ENCODE peak calls at places on chromosome X, in four cellular contexts. J is K562, M is HepG2, A is GM12878. N is an unnamed sample.

GRCh38 chrX:18971506-18971905 is 12.4 kb downstream of the PHKA2 start:
- DNase-seq in A (no peak), J (no peak), M (no peak), N (no peak)

GRCh38 chrX:14027511-14028019 is 2.1 kb downstream of the GEMIN8 start:
- DNase-seq in J (peak), M (peak), A (peak), N (no peak)

GRCh38 chrX:285076-285677 is 4.0 kb downstream of the PLCXD1 start:
- DNase-seq in J (no peak), A (no peak), M (no peak), N (no peak)

GRCh38 chrX:102745513-102746133 is 25.1 kb downstream of the GPRASP3 start:
- DNase-seq in A (no peak), M (no peak), J (no peak), N (no peak)

GRCh38 chrX:74049126-74049525 is 254.9 kb upstream of the ZCCHC13 start:
- DNase-seq in A (no peak), M (no peak), J (no peak), N (no peak)

GRCh38 chrX:53114864-53115549 is 21.1 kb downstream of the KANTR start:
- DNase-seq in M (no peak), J (no peak), A (no peak), N (no peak)

GRCh38 chrX:15988661-15989603 is 134.3 kb upstream of the AP1S2 start:
- DNase-seq in M (no peak), J (no peak), A (no peak), N (no peak)

GRCh38 chrX:107714196-107714811 is 61.3 kb downstream of the TSC22D3 start:
- DNase-seq in A (no peak), J (no peak), M (no peak), N (no peak)

GRCh38 chrX:44937606-44938005 is 64.6 kb downstream of the KDM6A start:
- DNase-seq in J (no peak), M (no peak), A (no peak), N (no peak)

GRCh38 chrX:134870419-134870818 is 120.4 kb upstream of the SMIM10 start:
- DNase-seq in M (no peak), A (no peak), J (no peak), N (no peak)

GRCh38 chrX:134865730-134866129 is 125.1 kb upstream of the SMIM10 start:
- DNase-seq in J (no peak), M (no peak), A (no peak), N (no peak)

GRCh38 chrX:134868766-134869495 is 121.9 kb upstream of the SMIM10 start:
- DNase-seq in J (no peak), A (no peak), M (no peak), N (no peak)
- TF ChIP-seq BHLHE40 in J (no peak), A (no peak), M (no peak), N (no peak)

GRCh38 chrX:77704881-77705280 is 81.1 kb downstream of the ATRX start:
- DNase-seq in J (no peak), A (no peak), M (no peak), N (no peak)
- TF ChIP-seq FOXK2 in J (no peak), A (no peak), M (no peak), N (no peak)

GRCh38 chrX:148365233-148365632 is 135.2 kb upstream of the AFF2 start:
- DNase-seq in M (no peak), A (no peak), J (no peak), N (no peak)

GRCh38 chrX:148361641-148362040 is 138.8 kb upstream of the AFF2 start:
- DNase-seq in A (no peak), J (no peak), M (no peak), N (no peak)

GRCh38 chrX:148363836-148364235 is 136.6 kb upstream of the AFF2 start:
- DNase-seq in A (no peak), J (no peak), M (peak), N (no peak)
- TF ChIP-seq SP1 in A (no peak), J (no peak), M (no peak), N (no peak)

DNA sequence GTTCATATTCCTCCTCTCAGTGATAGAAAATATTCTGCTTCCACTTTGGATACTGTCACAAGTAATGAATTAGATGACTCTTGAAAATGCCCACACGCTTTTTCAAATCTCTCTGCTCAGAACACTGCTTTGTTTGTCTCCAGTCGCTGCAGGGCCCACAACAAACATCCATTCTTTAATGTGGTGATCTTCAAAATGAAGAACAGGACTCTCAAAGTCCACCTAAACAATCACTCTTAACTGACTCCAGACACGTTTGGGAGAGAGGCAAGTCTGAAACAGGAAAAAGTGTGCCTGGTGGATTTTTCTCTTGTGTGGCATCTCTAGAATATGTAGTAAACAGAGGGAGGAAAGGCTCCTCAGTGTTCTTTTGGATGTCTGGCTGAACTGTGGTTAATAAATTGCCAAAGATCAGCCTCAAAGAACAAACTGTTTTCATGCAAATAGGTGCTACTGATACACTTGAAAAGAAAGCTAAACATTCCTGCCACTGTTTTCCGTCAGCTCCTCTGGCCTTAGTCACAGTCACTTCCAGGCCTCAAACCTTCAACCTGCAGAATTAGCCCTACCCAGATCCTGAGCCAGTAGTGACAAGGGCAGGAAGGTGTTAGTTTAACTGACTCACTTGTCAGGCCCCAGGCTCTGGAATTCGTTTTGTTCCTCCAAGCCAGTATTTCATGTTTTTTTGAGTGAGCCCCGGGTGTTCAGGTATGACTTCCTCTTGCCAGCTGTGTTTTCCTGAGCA is 259.6 kb upstream of the GPC4 start:
- DNase-seq in A (no peak), J (no peak), M (peak), N (no peak)
- TF ChIP-seq BHLHE40 in A (no peak), J (no peak), M (no peak), N (no peak)

DNA sequence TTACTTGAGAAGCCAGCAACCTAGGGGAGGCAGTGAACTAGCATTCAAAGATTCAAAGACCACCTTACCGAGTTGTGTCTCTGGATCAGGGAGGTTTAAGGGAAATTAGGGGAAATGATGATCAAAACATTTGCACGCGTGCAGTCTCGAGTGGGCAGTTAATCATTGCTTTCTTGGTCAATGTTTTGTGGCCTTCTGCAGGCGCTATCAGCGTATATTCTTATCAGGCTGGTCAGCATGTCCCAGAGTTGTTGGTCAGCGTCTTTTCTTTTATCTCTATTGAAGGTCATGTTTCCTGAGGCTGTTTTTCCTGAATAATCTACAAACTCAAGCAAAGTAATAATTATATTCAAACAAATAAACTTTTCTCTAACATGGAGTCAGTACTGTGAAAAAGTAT is 84.0 kb upstream of the ZNF81 start:
- DNase-seq in M (no peak), A (no peak), J (no peak), N (no peak)
- TF ChIP-seq FOXK2 in M (no peak), A (no peak), J (no peak), N (no peak)

GRCh38 chrX:85084770-85085393 is 81.2 kb downstream of the APOOL start:
- DNase-seq in M (peak), J (peak), A (peak), N (peak)
- TF ChIP-seq SP1 in M (no peak), J (no peak), A (no peak), N (no peak)

GRCh38 chrX:154484255-154485149 is 1.9 kb downstream of the UBL4A start:
- DNase-seq in J (peak), A (no peak), M (no peak), N (no peak)
- TF ChIP-seq BHLHE40 in J (no peak), A (no peak), M (no peak), N (no peak)

DNA sequence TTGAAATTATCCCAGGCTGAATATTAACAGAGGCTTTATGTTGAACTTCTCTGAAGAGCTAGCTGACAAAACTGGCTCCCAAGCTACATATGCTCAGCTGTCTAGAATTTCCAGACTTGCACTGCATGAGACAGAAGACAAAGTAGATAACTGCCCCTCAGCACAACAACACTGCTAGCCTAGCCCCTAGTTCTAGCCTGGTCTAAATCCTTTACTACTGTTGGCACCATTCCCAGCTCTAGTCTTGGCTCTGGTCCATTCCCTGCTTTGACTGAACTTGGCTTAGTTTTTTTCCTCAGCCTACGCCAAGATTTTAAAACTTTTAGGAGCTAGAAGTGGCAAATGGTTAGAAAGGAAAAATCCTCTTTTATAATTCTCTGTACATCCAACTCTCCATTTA is 7.6 kb upstream of the OPHN1 start:
- DNase-seq in M (peak), A (no peak), J (peak), N (peak)
- TF ChIP-seq FOXK2 in M (no peak), A (no peak), J (no peak), N (no peak)